ENCODE peak calls at places on chromosome 12, in five cellular contexts. One of them, this sample, is unnamed.

GRCh38 chr12:124295431-124296058 is 652 bp downstream of the RFLNA start:
- DNase-seq in hippocampal formation: no peak
- DNase-seq in AG08395: no peak
- DNase-seq in GM04504: no peak
- DNase-seq in fibroblast of mammary gland: no peak
- DNase-seq in this sample: no peak

GRCh38 chr12:121290410-121290809 is 6.1 kb downstream of the CAMKK2 start:
- DNase-seq in AG08395: no peak
- DNase-seq in GM04504: no peak
- DNase-seq in fibroblast of mammary gland: no peak
- DNase-seq in hippocampal formation: no peak
- DNase-seq in this sample: no peak

GRCh38 chr12:95739561-95740313 is 50.8 kb downstream of the NTN4 start:
- DNase-seq in GM04504: no peak
- DNase-seq in AG08395: no peak
- DNase-seq in hippocampal formation: no peak
- DNase-seq in fibroblast of mammary gland: no peak
- DNase-seq in this sample: peak; percentile 24

GRCh38 chr12:109308534-109309440 is at the start of gene FOXN4:
- DNase-seq in fibroblast of mammary gland: no peak
- DNase-seq in AG08395: no peak
- DNase-seq in hippocampal formation: no peak
- DNase-seq in GM04504: no peak
- DNase-seq in this sample: no peak

GRCh38 chr12:12513416-12514006 is 49.2 kb downstream of the DUSP16 start:
- DNase-seq in hippocampal formation: peak; percentile 74
- DNase-seq in GM04504: no peak
- DNase-seq in AG08395: no peak
- DNase-seq in fibroblast of mammary gland: no peak
- DNase-seq in this sample: no peak

GRCh38 chr12:30985814-30986452 is 59.4 kb downstream of the TSPAN11 start:
- DNase-seq in hippocampal formation: peak; percentile 52
- DNase-seq in AG08395: peak; percentile 86
- DNase-seq in GM04504: no peak
- DNase-seq in fibroblast of mammary gland: peak; percentile 58
- DNase-seq in this sample: peak; percentile 34

GRCh38 chr12:39763071-39763893 is 143.7 kb upstream of the ABCD2 start:
- DNase-seq in fibroblast of mammary gland: no peak
- DNase-seq in AG08395: no peak
- DNase-seq in hippocampal formation: no peak
- DNase-seq in GM04504: no peak
- DNase-seq in this sample: no peak

GRCh38 chr12:67760586-67761275 is 112.2 kb downstream of the DYRK2 start:
- DNase-seq in hippocampal formation: no peak
- DNase-seq in AG08395: no peak
- DNase-seq in GM04504: no peak
- DNase-seq in fibroblast of mammary gland: peak; percentile 41
- DNase-seq in this sample: no peak

GRCh38 chr12:3295648-3296408 is 195.2 kb upstream of the PRMT8 start:
- DNase-seq in GM04504: peak; percentile 11
- DNase-seq in hippocampal formation: no peak
- DNase-seq in fibroblast of mammary gland: peak; percentile 32
- DNase-seq in AG08395: peak; percentile 54
- DNase-seq in this sample: peak; percentile 26

GRCh38 chr12:2479866-2480510 is 314.8 kb upstream of the FKBP4 start:
- DNase-seq in hippocampal formation: no peak
- DNase-seq in GM04504: no peak
- DNase-seq in AG08395: no peak
- DNase-seq in fibroblast of mammary gland: no peak
- DNase-seq in this sample: no peak

GRCh38 chr12:123384318-123384993 is 524 bp downstream of the KMT5A start:
- DNase-seq in AG08395: no peak
- DNase-seq in fibroblast of mammary gland: no peak
- DNase-seq in hippocampal formation: no peak
- DNase-seq in GM04504: no peak
- DNase-seq in this sample: peak; percentile 25